ENCODE peak calls at places on chromosomes 1 and 21, in nine cellular contexts. F, V, T, D, R, U, J, Z and S are unnamed samples. For H3K4me1, the result is how much of the 10 kb centered on the place peaks cover.

GRCh38 chr1:41390171-41390570 is 28.9 kb downstream of the FOXO6 start:
- DNase-seq in F (no peak), V (no peak), T (no peak), D (no peak), R (no peak), U (no peak), J (no peak), Z (no peak), S (no peak)

GRCh38 chr1:157966034-157966671 is 27.3 kb upstream of the KIRREL1 start:
- DNase-seq in F (peak), V (peak), T (no peak), D (no peak), R (no peak), U (no peak), J (no peak), Z (no peak), S (no peak)

GRCh38 chr1:46595127-46595526 is 8.9 kb downstream of the MKNK1 start:
- DNase-seq in F (peak), V (no peak), T (no peak), D (no peak), R (no peak), U (peak), J (peak), Z (no peak), S (no peak)

GRCh38 chr1:168095476-168095875 is 41.3 kb downstream of the GPR161 start:
- DNase-seq in F (no peak), V (no peak), T (no peak), D (no peak), R (no peak), U (no peak), J (no peak), Z (no peak), S (no peak)

GRCh38 chr21:36059823-36060158 is 535 bp downstream of the SETD4 start:
- DNase-seq in F (peak), V (peak), T (no peak), D (peak), R (no peak), U (peak), J (no peak), Z (no peak), S (no peak)

GRCh38 chr1:87084247-87084836 is 169.9 kb downstream of the HS2ST1 start:
- DNase-seq in F (no peak), V (peak), T (peak), D (no peak), R (no peak), U (no peak), J (no peak), Z (no peak), S (no peak)

GRCh38 chr1:179929955-179930798 is 24.4 kb upstream of the CEP350 start:
- DNase-seq in F (no peak), V (no peak), T (no peak), D (no peak), R (no peak), U (no peak), J (no peak), Z (no peak), S (no peak)

GRCh38 chr21:41112740-41113692 is 54.9 kb upstream of the BACE2 start:
- DNase-seq in F (no peak), V (no peak), T (no peak), D (no peak), R (no peak), U (peak), J (no peak), Z (no peak), S (peak)

GRCh38 chr1:111992396-111992985 is 3.0 kb upstream of the KCND3 start:
- DNase-seq in F (no peak), V (no peak), T (no peak), D (no peak), R (no peak), U (no peak), J (no peak), Z (no peak), S (no peak)

GRCh38 chr21:38787461-38788274 is 18.1 kb upstream of the ETS2 start:
- DNase-seq in F (peak), V (peak), T (peak), D (peak), R (no peak), U (no peak), J (no peak), Z (no peak), S (no peak)

GRCh38 chr1:117339866-117340357 is 27.3 kb upstream of the MAN1A2 start:
- DNase-seq in F (peak), V (peak), T (peak), D (peak), R (no peak), U (no peak), J (no peak), Z (peak), S (no peak)

GRCh38 chr1:101474039-101474665 is 237.3 kb downstream of the S1PR1 start:
- DNase-seq in F (no peak), V (no peak), T (peak), D (no peak), R (no peak), U (no peak), J (no peak), Z (no peak), S (peak)

GRCh38 chr1:35377553-35377952 is 109.0 kb downstream of the ZMYM4 start:
- DNase-seq in F (no peak), V (no peak), T (peak), D (no peak), R (no peak), U (no peak), J (no peak), Z (no peak), S (no peak)

GRCh38 chr1:204943495-204943894 is 72.8 kb downstream of the NFASC start:
- DNase-seq in F (no peak), V (no peak), T (no peak), D (no peak), R (no peak), U (no peak), J (no peak), Z (no peak), S (no peak)

GRCh38 chr1:90434460-90434859 is 282.6 kb downstream of the BARHL2 start:
- DNase-seq in F (no peak), V (no peak), T (peak), D (no peak), R (no peak), U (no peak), J (no peak), Z (no peak), S (peak)

GRCh38 chr1:25771246-25772114 is 28.5 kb upstream of the SELENON start:
- DNase-seq in F (peak), V (no peak), T (no peak), D (peak), R (peak), U (no peak), J (peak), Z (no peak), S (no peak)

GRCh38 chr1:155324717-155325595 is 4.3 kb downstream of the RUSC1 start:
- DNase-seq in F (peak), V (peak), T (peak), D (peak), R (no peak), U (peak), J (peak), Z (peak), S (no peak)

GRCh38 chr1:13725714-13726175 is 25.8 kb downstream of the PRDM2 start:
- DNase-seq in F (peak), V (peak), T (peak), D (peak), R (peak), U (no peak), J (no peak), Z (peak), S (no peak)

GRCh38 chr1:58941471-58942289 is 157.8 kb upstream of the JUN start:
- DNase-seq in F (no peak), V (no peak), T (no peak), D (no peak), R (peak), U (no peak), J (peak), Z (peak), S (no peak)

GRCh38 chr21:43599728-43600127 is 59.6 kb downstream of the HSF2BP start:
- DNase-seq in F (no peak), V (no peak), T (no peak), D (no peak), R (no peak), U (no peak), J (no peak), Z (no peak), S (no peak)
- H3K4me1 ChIP-seq in F (under half), V (half or more), T (half or more), D (under half), R (under half), U (under half), J (under half), Z (under half), S (under half)

GRCh38 chr1:164565356-164565755 is 6.4 kb downstream of the PBX1 start:
- DNase-seq in F (no peak), V (no peak), T (no peak), D (no peak), R (no peak), U (no peak), J (no peak), Z (no peak), S (no peak)

GRCh38 chr1:164563821-164564251 is 4.9 kb downstream of the PBX1 start:
- DNase-seq in F (no peak), V (no peak), T (no peak), D (no peak), R (no peak), U (no peak), J (no peak), Z (no peak), S (no peak)

GRCh38 chr1:164561461-164561860 is 2.5 kb downstream of the PBX1 start:
- DNase-seq in F (no peak), V (no peak), T (peak), D (no peak), R (no peak), U (no peak), J (no peak), Z (no peak), S (no peak)

GRCh38 chr1:164561007-164561406 is 2.0 kb downstream of the PBX1 start:
- DNase-seq in F (no peak), V (no peak), T (peak), D (no peak), R (no peak), U (no peak), J (no peak), Z (no peak), S (no peak)

DNA sequence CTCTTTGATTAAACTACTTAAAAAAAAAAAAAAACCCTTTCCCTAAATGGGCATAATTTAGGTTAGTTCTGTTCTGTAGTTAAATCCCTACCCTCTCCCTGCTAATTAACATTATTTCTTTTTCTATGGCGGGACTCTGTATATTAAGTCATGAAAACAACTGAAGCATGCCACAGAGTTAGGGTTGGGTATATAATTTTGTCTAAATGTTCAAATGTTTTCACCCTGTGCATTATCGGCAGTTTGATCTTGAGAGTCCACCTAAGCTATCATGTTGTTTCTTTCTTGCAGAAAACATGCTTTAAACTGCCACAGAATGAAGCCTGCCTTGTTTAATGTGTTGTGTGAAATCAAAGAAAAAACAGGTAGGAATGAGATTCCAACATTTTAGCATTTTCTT is 4.0 kb downstream of the PBX1 start:
- DNase-seq in F (no peak), V (no peak), T (no peak), D (no peak), R (no peak), U (no peak), J (no peak), Z (no peak), S (no peak)
- H3K4me3 ChIP-seq in F (peak), V (peak), T (no peak), D (peak), R (no peak), U (peak), J (peak), Z (no peak), S (no peak)

GRCh38 chr1:187157115-187157514 is 328.4 kb downstream of the PLA2G4A start:
- DNase-seq in F (no peak), V (no peak), T (peak), D (no peak), R (no peak), U (no peak), J (no peak), Z (no peak), S (no peak)
- H3K4me1 ChIP-seq in F (under half), V (under half), T (under half), D (under half), R (under half), U (under half), J (under half), Z (under half), S (under half)

DNA sequence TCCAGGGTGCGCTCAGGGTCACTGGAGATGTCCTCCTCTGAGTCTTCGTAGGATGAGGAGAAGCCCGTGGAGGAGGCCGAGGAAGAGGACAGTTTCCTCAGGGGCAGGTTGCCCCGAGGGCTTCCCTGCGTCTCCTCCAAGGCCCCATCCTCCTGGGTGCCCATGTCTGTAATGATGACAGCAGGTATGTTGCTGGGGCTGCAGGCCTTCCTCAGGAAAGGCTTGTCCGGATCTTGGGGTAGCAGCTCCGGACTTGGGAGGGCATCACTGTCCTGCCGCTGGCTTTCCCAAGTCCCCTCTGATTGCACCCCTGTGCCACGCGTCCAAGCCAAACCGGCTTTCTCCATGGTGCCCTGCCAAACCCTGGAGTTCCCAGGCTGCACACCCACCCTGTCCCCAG is 3.5 kb downstream of the ITPKB start:
- DNase-seq in F (no peak), V (no peak), T (no peak), D (no peak), R (no peak), U (no peak), J (no peak), Z (no peak), S (no peak)
- H3K4me3 ChIP-seq in F (peak), V (no peak), T (no peak), D (no peak), R (peak), U (peak), J (peak), Z (peak), S (no peak)

GRCh38 chr21:28485301-28486022 is 507.2 kb downstream of the LTN1 start:
- DNase-seq in F (no peak), V (no peak), T (peak), D (no peak), R (no peak), U (no peak), J (no peak), Z (no peak), S (no peak)
- H3K4me1 ChIP-seq in F (under half), V (under half), T (under half), D (under half), R (under half), U (under half), J (under half), Z (under half), S (under half)

GRCh38 chr1:67941155-67941554 is 107.9 kb upstream of the GNG12 start:
- DNase-seq in F (no peak), V (no peak), T (no peak), D (no peak), R (no peak), U (no peak), J (no peak), Z (no peak), S (no peak)

GRCh38 chr1:67939176-67939751 is 106.0 kb upstream of the GNG12 start:
- DNase-seq in F (no peak), V (no peak), T (no peak), D (no peak), R (no peak), U (no peak), J (no peak), Z (no peak), S (no peak)

GRCh38 chr1:67942269-67942668 is 108.2 kb downstream of the DIRAS3 start:
- DNase-seq in F (no peak), V (no peak), T (no peak), D (no peak), R (no peak), U (no peak), J (no peak), Z (no peak), S (no peak)

GRCh38 chr1:67939942-67940341 is 106.7 kb upstream of the GNG12 start:
- DNase-seq in F (no peak), V (no peak), T (no peak), D (no peak), R (no peak), U (no peak), J (no peak), Z (no peak), S (no peak)

GRCh38 chr1:67941746-67942145 is 108.5 kb upstream of the GNG12 start:
- DNase-seq in F (no peak), V (no peak), T (no peak), D (no peak), R (no peak), U (no peak), J (no peak), Z (no peak), S (no peak)
- H3K4me3 ChIP-seq in F (no peak), V (no peak), T (no peak), D (no peak), R (no peak), U (no peak), J (no peak), Z (no peak), S (no peak)

GRCh38 chr21:14846619-14847018 is 218.2 kb downstream of the NRIP1 start:
- DNase-seq in F (no peak), V (no peak), T (no peak), D (no peak), R (no peak), U (no peak), J (no peak), Z (no peak), S (no peak)
- H3K4me1 ChIP-seq in F (under half), V (under half), T (under half), D (under half), R (under half), U (under half), J (under half), Z (under half), S (under half)

GRCh38 chr1:84702143-84702542 is 11.9 kb upstream of the SSX2IP start:
- DNase-seq in F (no peak), V (no peak), T (no peak), D (no peak), R (no peak), U (no peak), J (no peak), Z (no peak), S (no peak)

GRCh38 chr1:84700065-84700464 is 9.8 kb upstream of the SSX2IP start:
- DNase-seq in F (no peak), V (no peak), T (no peak), D (no peak), R (no peak), U (no peak), J (no peak), Z (no peak), S (no peak)

GRCh38 chr1:84698718-84699117 is 8.5 kb upstream of the SSX2IP start:
- DNase-seq in F (no peak), V (peak), T (peak), D (no peak), R (no peak), U (no peak), J (no peak), Z (no peak), S (no peak)

GRCh38 chr1:84698151-84698651 is 7.9 kb upstream of the SSX2IP start:
- DNase-seq in F (no peak), V (no peak), T (peak), D (no peak), R (no peak), U (no peak), J (no peak), Z (no peak), S (no peak)

DNA sequence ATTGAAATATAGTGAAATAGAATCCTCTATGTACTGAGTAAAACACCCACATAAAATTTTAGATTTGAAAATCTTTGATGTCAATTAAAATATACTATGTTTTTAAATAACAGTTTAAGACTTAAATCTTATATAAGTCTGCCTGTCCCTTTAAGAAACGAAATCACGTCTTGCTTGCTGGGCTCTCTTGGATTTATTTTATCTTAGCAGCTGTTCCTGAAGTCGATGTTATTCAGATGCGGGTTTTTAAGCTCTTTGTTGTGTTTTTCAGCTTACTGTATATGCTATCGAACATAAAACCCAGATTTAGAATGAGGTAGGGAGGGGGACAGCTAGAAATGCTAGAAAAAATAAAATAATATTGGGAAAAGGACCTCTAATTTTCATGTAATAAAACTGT is 11.1 kb upstream of the SSX2IP start:
- DNase-seq in F (no peak), V (no peak), T (no peak), D (no peak), R (no peak), U (no peak), J (no peak), Z (no peak), S (no peak)
- H3K4me3 ChIP-seq in F (no peak), V (no peak), T (no peak), D (no peak), R (no peak), U (no peak), J (no peak), Z (no peak), S (no peak)

GRCh38 chr1:24414884-24415333 is 693 bp upstream of the NIPAL3 start:
- DNase-seq in F (peak), V (peak), T (no peak), D (no peak), R (no peak), U (no peak), J (no peak), Z (no peak), S (no peak)

GRCh38 chr1:24415334-24415909 is at the start of gene NIPAL3:
- DNase-seq in F (peak), V (peak), T (peak), D (peak), R (peak), U (peak), J (peak), Z (peak), S (peak)

GRCh38 chr1:24417681-24418080 is 2.1 kb downstream of the NIPAL3 start:
- DNase-seq in F (no peak), V (no peak), T (peak), D (no peak), R (no peak), U (no peak), J (no peak), Z (no peak), S (no peak)

GRCh38 chr1:24415910-24416665 is 486 bp downstream of the NIPAL3 start:
- DNase-seq in F (peak), V (peak), T (peak), D (peak), R (no peak), U (no peak), J (peak), Z (peak), S (no peak)

GRCh38 chr1:24416666-24417391 is 1.2 kb downstream of the NIPAL3 start:
- DNase-seq in F (peak), V (no peak), T (peak), D (no peak), R (peak), U (no peak), J (no peak), Z (peak), S (no peak)
- H3K4me1 ChIP-seq in F (under half), V (under half), T (half or more), D (under half), R (under half), U (under half), J (half or more), Z (half or more), S (under half)